ENCODE peak calls at places on chromosomes 6 and 20, in eight cellular contexts. B is DND-41, T is psoas muscle, H is coronary artery, O is GM23338, X is stomach, N is fibroblast of lung, S is heart right ventricle. P is an unnamed sample.

GRCh38 chr6:10778230-10778629 is 30.6 kb downstream of the TMEM14B start:
- DNase-seq in B (no peak), T (no peak), H (no peak), O (no peak), X (no peak), N (no peak), S (no peak), P (no peak)

GRCh38 chr6:66390393-66390792 is 683.4 kb upstream of the EYS start:
- DNase-seq in B (no peak), T (no peak), H (no peak), O (no peak), X (no peak), N (no peak), S (no peak), P (no peak)

GRCh38 chr6:48826884-48827701 is 636.0 kb downstream of the MMUT start:
- DNase-seq in B (no peak), T (no peak), H (peak), O (no peak), X (peak), N (peak), S (no peak), P (no peak)

GRCh38 chr6:47437592-47437991 is 40.0 kb upstream of the CD2AP start:
- DNase-seq in B (no peak), T (no peak), H (no peak), O (no peak), X (no peak), N (no peak), S (no peak), P (no peak)

GRCh38 chr6:24357336-24358218 is at the start of gene DCDC2:
- DNase-seq in B (no peak), T (peak), H (no peak), O (peak), X (peak), N (peak), S (no peak), P (no peak)

GRCh38 chr6:110255356-110255755 is 75.1 kb downstream of the CDC40 start:
- DNase-seq in B (peak), T (no peak), H (no peak), O (peak), X (no peak), N (peak), S (peak), P (no peak)

GRCh38 chr20:295804-296203 is 1.6 kb upstream of the ZCCHC3 start:
- DNase-seq in B (no peak), T (no peak), H (no peak), O (no peak), X (no peak), N (no peak), S (no peak), P (no peak)

GRCh38 chr6:83546636-83547035 is 34.3 kb downstream of the PRSS35 start:
- DNase-seq in B (no peak), T (no peak), H (no peak), O (no peak), X (no peak), N (no peak), S (no peak), P (no peak)

GRCh38 chr6:149939909-149940672 is 1.7 kb upstream of the ULBP2 start:
- DNase-seq in B (no peak), T (no peak), H (peak), O (no peak), X (no peak), N (no peak), S (no peak), P (no peak)

GRCh38 chr20:371755-372542 is 8.6 kb upstream of the TRIB3 start:
- DNase-seq in B (peak), T (peak), H (no peak), O (no peak), X (peak), N (peak), S (peak), P (peak)

GRCh38 chr20:40265872-40266533 is 423.0 kb downstream of the MAFB start:
- DNase-seq in B (peak), T (no peak), H (no peak), O (peak), X (peak), N (peak), S (peak), P (no peak)

GRCh38 chr20:61534346-61534745 is 282.3 kb downstream of the CDH4 start:
- DNase-seq in B (no peak), T (no peak), H (no peak), O (no peak), X (no peak), N (no peak), S (no peak), P (no peak)

GRCh38 chr20:50746138-50746940 is 15.0 kb downstream of the PARD6B start:
- DNase-seq in B (no peak), T (no peak), H (no peak), O (no peak), X (no peak), N (peak), S (no peak), P (no peak)

GRCh38 chr20:34768105-34768504 is 57.3 kb downstream of the NCOA6 start:
- DNase-seq in B (no peak), T (no peak), H (no peak), O (no peak), X (no peak), N (peak), S (no peak), P (no peak)

GRCh38 chr20:41133709-41134361 is 3.5 kb upstream of the PLCG1 start:
- DNase-seq in B (no peak), T (no peak), H (no peak), O (no peak), X (no peak), N (no peak), S (no peak), P (no peak)

GRCh38 chr6:38404355-38404754 is 235.4 kb downstream of the BTBD9 start:
- DNase-seq in B (no peak), T (no peak), H (no peak), O (no peak), X (no peak), N (peak), S (no peak), P (no peak)

GRCh38 chr6:32432050-32432450 is 7.6 kb upstream of the HLA-DRA start:
- DNase-seq in B (no peak), T (no peak), H (no peak), O (peak), X (no peak), N (peak), S (no peak), P (no peak)

GRCh38 chr6:152404458-152404857 is 232.7 kb downstream of the SYNE1 start:
- DNase-seq in B (no peak), T (no peak), H (no peak), O (no peak), X (no peak), N (no peak), S (no peak), P (no peak)

DNA sequence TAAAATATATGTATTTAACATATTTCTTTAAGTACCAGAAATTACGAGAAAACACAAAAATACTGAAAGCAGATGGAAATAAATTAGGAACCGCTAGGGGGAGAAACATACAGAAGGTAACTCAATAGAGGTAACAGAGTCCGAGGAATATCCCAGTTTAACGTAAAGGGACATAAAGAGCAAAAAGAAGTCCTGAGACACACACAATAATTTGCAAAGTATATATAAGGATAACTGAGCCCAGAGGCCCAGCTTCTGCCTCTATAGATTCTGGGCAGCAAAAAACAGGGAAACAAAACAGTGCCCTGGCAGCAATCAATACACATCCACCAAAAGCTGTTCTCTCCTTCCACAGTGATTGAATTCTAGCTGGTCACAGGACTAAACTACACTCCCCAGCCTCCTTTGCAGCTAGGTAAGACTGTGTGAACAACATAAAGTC is 15.1 kb downstream of the TBC1D32 start:
- DNase-seq in B (no peak), T (no peak), H (no peak), O (peak), X (no peak), N (no peak), S (no peak), P (no peak)
- TF ChIP-seq CTCF in B (no peak), T (peak), H (no peak), O (peak), X (peak), N (peak), S (peak), P (peak)

GRCh38 chr6:139964737-139965136 is 590.3 kb upstream of the CITED2 start:
- DNase-seq in B (no peak), T (no peak), H (no peak), O (no peak), X (no peak), N (no peak), S (no peak), P (no peak)

GRCh38 chr6:139965393-139965792 is 590.9 kb upstream of the CITED2 start:
- DNase-seq in B (no peak), T (no peak), H (no peak), O (peak), X (no peak), N (peak), S (no peak), P (no peak)

GRCh38 chr6:139962663-139963314 is 588.3 kb upstream of the CITED2 start:
- DNase-seq in B (no peak), T (no peak), H (no peak), O (no peak), X (no peak), N (no peak), S (peak), P (peak)

GRCh38 chr6:139961190-139961589 is 586.7 kb upstream of the CITED2 start:
- DNase-seq in B (no peak), T (no peak), H (no peak), O (no peak), X (no peak), N (no peak), S (no peak), P (no peak)

DNA sequence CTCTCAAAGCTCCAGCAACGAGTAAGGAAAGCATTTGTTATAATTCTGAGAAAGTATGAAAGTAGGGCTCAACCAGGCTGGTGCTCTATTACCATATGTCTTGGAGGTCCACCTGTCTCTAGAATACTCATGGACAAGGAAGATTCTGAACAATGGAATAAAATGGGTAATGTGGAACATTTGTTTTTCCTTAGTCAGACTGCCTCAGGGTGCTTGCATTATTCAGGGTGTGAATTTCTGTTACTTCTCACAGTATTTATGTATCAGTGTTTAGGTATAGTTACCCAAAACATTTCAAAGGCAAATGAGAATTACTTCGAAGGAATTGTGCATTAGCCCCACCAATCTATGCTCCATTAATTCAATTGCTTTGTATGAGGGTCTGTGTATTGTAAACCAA is 586.2 kb upstream of the CITED2 start:
- DNase-seq in B (no peak), T (no peak), H (no peak), O (no peak), X (no peak), N (no peak), S (no peak), P (no peak)
- H3K27ac ChIP-seq in B (no peak), T (no peak), H (no peak), O (no peak), X (no peak), N (no peak), S (no peak), P (no peak)

GRCh38 chr20:25148982-25149846 is 46.3 kb upstream of the ENTPD6 start:
- DNase-seq in B (no peak), T (no peak), H (no peak), O (no peak), X (no peak), N (peak), S (no peak), P (no peak)
- H3K4me3 ChIP-seq in B (no peak), T (peak), H (peak), O (peak), X (peak), N (no peak), S (no peak), P (no peak)

GRCh38 chr6:20791074-20791473 is 256.8 kb downstream of the CDKAL1 start:
- DNase-seq in B (no peak), T (no peak), H (no peak), O (no peak), X (no peak), N (no peak), S (no peak), P (no peak)

GRCh38 chr6:20791932-20792331 is 257.7 kb downstream of the CDKAL1 start:
- DNase-seq in B (no peak), T (no peak), H (no peak), O (no peak), X (no peak), N (peak), S (no peak), P (no peak)

GRCh38 chr6:20790032-20790791 is 256.0 kb downstream of the CDKAL1 start:
- DNase-seq in B (no peak), T (no peak), H (no peak), O (no peak), X (no peak), N (no peak), S (no peak), P (no peak)

GRCh38 chr6:20793174-20793573 is 258.9 kb downstream of the CDKAL1 start:
- DNase-seq in B (no peak), T (no peak), H (no peak), O (no peak), X (no peak), N (no peak), S (no peak), P (no peak)

GRCh38 chr6:20789162-20789561 is 254.9 kb downstream of the CDKAL1 start:
- DNase-seq in B (no peak), T (no peak), H (no peak), O (no peak), X (no peak), N (peak), S (no peak), P (no peak)
- TF ChIP-seq CTCF in B (no peak), T (peak), H (no peak), O (peak), X (no peak), N (no peak), S (no peak), P (peak)

DNA sequence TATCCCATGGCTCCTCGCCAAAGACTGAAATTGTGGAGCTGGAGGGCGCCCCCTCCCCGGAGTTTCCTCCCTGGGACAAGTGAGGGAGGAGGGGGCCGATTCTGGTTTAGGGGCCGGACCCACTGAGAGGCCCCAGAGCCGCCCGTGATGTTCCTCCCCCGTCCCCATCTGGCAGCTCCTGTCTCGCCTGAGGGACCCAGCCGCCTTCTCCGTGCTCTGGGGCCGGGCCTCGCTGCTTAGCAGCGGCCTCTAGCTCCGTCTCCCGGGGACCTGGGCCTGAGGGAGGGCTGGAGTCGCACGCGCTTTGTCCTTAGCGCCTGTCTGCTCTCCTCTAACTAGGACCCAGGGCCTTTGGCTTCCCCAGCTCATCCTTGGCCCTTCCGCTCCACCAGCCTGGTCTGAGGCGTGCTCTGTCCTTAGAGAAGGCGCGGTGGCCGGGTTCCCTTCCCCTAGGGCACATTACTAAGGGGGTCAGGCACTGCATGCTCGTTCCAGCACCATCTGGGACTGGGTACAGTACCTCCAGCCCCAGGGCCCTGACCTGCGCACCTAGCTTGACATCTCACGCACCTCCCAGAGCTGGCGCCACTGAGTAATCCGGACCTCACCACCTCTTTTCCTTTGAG is 29.8 kb downstream of the SLC12A5 start:
- DNase-seq in B (no peak), T (no peak), H (no peak), O (peak), X (no peak), N (no peak), S (no peak), P (no peak)
- H3K27ac ChIP-seq in B (no peak), T (no peak), H (no peak), O (no peak), X (peak), N (no peak), S (peak), P (peak)

P was measured in heart left ventricle.